ENCODE peak calls at places on chromosomes 2 and 18, in seven cellular contexts. P is spleen; E is Panc1; T is ovary; H is PC-9; Z is naive thymus-derived CD4-positive, alpha-beta T cell; W is SK-N-SH. Y is an unnamed sample.

GRCh38 chr2:236089271-236090026 is 78.7 kb downstream of the GBX2 start:
- DNase-seq in P (peak; percentile 37), E (no peak), T (no peak), H (no peak), Z (no peak), W (no peak), Y (no peak)

GRCh38 chr2:233363744-233364235 is 9.5 kb downstream of the DGKD start:
- DNase-seq in P (no peak), E (no peak), T (no peak), H (no peak), Z (no peak), W (no peak), Y (no peak)

GRCh38 chr2:60094450-60094929 is 459.0 kb downstream of the BCL11A start:
- DNase-seq in P (no peak), E (no peak), T (no peak), H (no peak), Z (no peak), W (no peak), Y (no peak)

GRCh38 chr18:5073026-5073944 is 123.8 kb downstream of the AKAIN1 start:
- DNase-seq in P (no peak), E (peak; percentile 17), T (no peak), H (no peak), Z (peak; percentile 48), W (peak; percentile 45), Y (no peak)

GRCh38 chr2:156719036-156719435 is 282.9 kb downstream of the GPD2 start:
- DNase-seq in P (no peak), E (no peak), T (no peak), H (no peak), Z (no peak), W (no peak), Y (no peak)

GRCh38 chr2:235264121-235264493 is 229.7 kb upstream of the AGAP1 start:
- DNase-seq in P (no peak), E (no peak), T (no peak), H (no peak), Z (no peak), W (no peak), Y (no peak)

GRCh38 chr2:57490746-57491145 is 555.9 kb upstream of the VRK2 start:
- DNase-seq in P (no peak), E (no peak), T (no peak), H (no peak), Z (no peak), W (no peak), Y (no peak)

GRCh38 chr2:213238753-213239591 is 45.3 kb upstream of the SPAG16 start:
- DNase-seq in P (no peak), E (no peak), T (no peak), H (peak; percentile 92), Z (no peak), W (no peak), Y (no peak)

GRCh38 chr2:140344842-140345241 is 1564.7 kb upstream of the NXPH2 start:
- DNase-seq in P (no peak), E (no peak), T (no peak), H (peak; percentile 39), Z (no peak), W (no peak), Y (no peak)

GRCh38 chr2:164114937-164115336 is 379.1 kb upstream of the FIGN start:
- DNase-seq in P (no peak), E (no peak), T (no peak), H (peak; percentile 35), Z (no peak), W (no peak), Y (no peak)

GRCh38 chr2:161422812-161423211 is 6.7 kb downstream of the TBR1 start:
- DNase-seq in P (no peak), E (no peak), T (no peak), H (no peak), Z (no peak), W (no peak), Y (no peak)

GRCh38 chr18:37783771-37784170 is 218.2 kb upstream of the CELF4 start:
- DNase-seq in P (no peak), E (no peak), T (no peak), H (no peak), Z (no peak), W (no peak), Y (no peak)

GRCh38 chr18:25810736-25811135 is 279.7 kb downstream of the SS18 start:
- DNase-seq in P (no peak), E (no peak), T (no peak), H (no peak), Z (no peak), W (no peak), Y (no peak)
- H3K36me3 ChIP-seq in P (no peaks in the 10 kb centered on the region), E (no peaks in the 10 kb centered on the region), T (no peaks in the 10 kb centered on the region), H (no peaks in the 10 kb centered on the region), Z (no peaks in the 10 kb centered on the region), W (no peaks in the 10 kb centered on the region), Y (no peaks in the 10 kb centered on the region)

GRCh38 chr2:43114210-43114609 is 112.2 kb downstream of the ZFP36L2 start:
- DNase-seq in P (no peak), E (no peak), T (no peak), H (peak; percentile 74), Z (no peak), W (no peak), Y (no peak)

GRCh38 chr2:43116988-43117387 is 109.4 kb downstream of the ZFP36L2 start:
- DNase-seq in P (no peak), E (no peak), T (no peak), H (no peak), Z (no peak), W (no peak), Y (no peak)

GRCh38 chr2:43119303-43119702 is 107.1 kb downstream of the ZFP36L2 start:
- DNase-seq in P (no peak), E (no peak), T (no peak), H (no peak), Z (no peak), W (no peak), Y (no peak)

GRCh38 chr2:43117521-43118143 is 108.8 kb downstream of the ZFP36L2 start:
- DNase-seq in P (no peak), E (no peak), T (no peak), H (no peak), Z (no peak), W (no peak), Y (no peak)

DNA sequence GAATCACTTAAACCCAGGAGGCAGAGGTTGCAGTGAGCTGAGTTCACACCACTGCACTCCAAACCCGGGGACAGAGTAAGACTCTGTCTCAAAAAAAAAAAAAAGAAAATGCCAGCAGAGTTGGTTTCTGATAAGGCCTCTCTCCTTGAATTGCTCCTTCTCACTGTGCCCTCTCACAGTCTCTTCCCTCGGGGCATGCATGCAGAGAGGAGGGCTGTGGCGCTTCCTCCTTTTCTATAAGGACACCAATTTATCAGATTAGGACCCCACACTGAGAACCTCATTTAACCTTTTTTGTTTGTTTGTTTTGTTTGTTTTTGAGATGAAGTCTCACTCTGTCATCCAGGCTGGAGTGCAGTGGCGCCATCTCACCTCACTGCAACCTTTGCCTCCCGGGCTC is 110.5 kb downstream of the ZFP36L2 start:
- DNase-seq in P (no peak), E (no peak), T (no peak), H (no peak), Z (no peak), W (no peak), Y (no peak)
- H3K4me1 ChIP-seq in P (peaks cover 5% of the 10 kb centered on the region), E (no peaks in the 10 kb centered on the region), T (no peaks in the 10 kb centered on the region), H (peaks cover 25% of the 10 kb centered on the region), Z (no peaks in the 10 kb centered on the region), W (peaks cover 9% of the 10 kb centered on the region), Y (peaks cover 20% of the 10 kb centered on the region)

GRCh38 chr2:33323957-33324356 is 152.5 kb upstream of the RASGRP3 start:
- DNase-seq in P (no peak), E (no peak), T (no peak), H (no peak), Z (no peak), W (no peak), Y (no peak)
- H3K36me3 ChIP-seq in P (no peaks in the 10 kb centered on the region), E (no peaks in the 10 kb centered on the region), T (no peaks in the 10 kb centered on the region), H (no peaks in the 10 kb centered on the region), Z (no peaks in the 10 kb centered on the region), W (peaks cover 61% of the 10 kb centered on the region), Y (no peaks in the 10 kb centered on the region)

DNA sequence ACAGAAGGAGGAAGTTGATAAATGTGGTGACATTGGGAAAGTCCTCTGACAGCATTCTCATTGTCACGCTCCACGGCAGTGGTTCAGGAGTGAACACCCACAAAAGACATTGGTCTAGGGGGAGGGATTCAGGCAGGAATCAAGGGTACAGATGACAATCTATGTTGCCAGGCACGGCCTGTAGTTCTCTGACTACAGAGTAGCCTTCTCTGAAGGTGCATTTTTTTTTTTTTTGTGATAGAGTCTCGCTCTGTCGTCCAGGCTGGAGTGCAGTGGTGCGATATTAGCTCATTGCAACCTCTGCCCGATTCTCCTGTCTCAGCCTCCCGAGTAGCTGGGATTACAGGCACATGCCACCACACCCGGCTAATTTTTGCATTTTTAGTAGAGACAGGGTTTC is 7.4 kb upstream of the MOB1A start:
- DNase-seq in P (peak; percentile 82), E (no peak), T (no peak), H (no peak), Z (no peak), W (no peak), Y (no peak)
- H3K4me1 ChIP-seq in P (peaks cover 24% of the 10 kb centered on the region), E (no peaks in the 10 kb centered on the region), T (no peaks in the 10 kb centered on the region), H (no peaks in the 10 kb centered on the region), Z (no peaks in the 10 kb centered on the region), W (peaks cover 3% of the 10 kb centered on the region), Y (peaks cover 4% of the 10 kb centered on the region)